ENCODE peak calls at places on chromosomes 1 and 21, in six cellular contexts. P is ureter, C is naive B cell, B is EH, N is COLO829, X is left colon. O is an unnamed sample.

GRCh38 chr1:31396633-31397351 is 16.2 kb upstream of the SERINC2 start:
- DNase-seq in P (no peak), C (no peak), B (peak; percentile 98), N (no peak), X (no peak), O (no peak)

GRCh38 chr1:42170779-42171621 is 6.5 kb upstream of the GUCA2A start:
- DNase-seq in P (no peak), C (no peak), B (no peak), N (no peak), X (no peak), O (no peak)

GRCh38 chr1:172352435-172352834 is 68.0 kb upstream of the C1orf105 start:
- DNase-seq in P (no peak), C (no peak), B (no peak), N (no peak), X (no peak), O (no peak)

GRCh38 chr1:21539933-21540332 is 30.7 kb downstream of the ALPL start:
- DNase-seq in P (no peak), C (no peak), B (peak; percentile 24), N (no peak), X (no peak), O (no peak)

GRCh38 chr1:229554886-229555621 is 3.5 kb downstream of the ABCB10 start:
- DNase-seq in P (no peak), C (no peak), B (peak; percentile 12), N (no peak), X (no peak), O (no peak)

GRCh38 chr1:25729774-25730173 is 70.2 kb upstream of the SELENON start:
- DNase-seq in P (no peak), C (no peak), B (no peak), N (no peak), X (no peak), O (no peak)

GRCh38 chr1:96964761-96965160 is 243.2 kb downstream of the PTBP2 start:
- DNase-seq in P (no peak), C (no peak), B (no peak), N (no peak), X (no peak), O (no peak)

GRCh38 chr1:201170533-201171062 is 16.3 kb upstream of the TMEM9 start:
- DNase-seq in P (peak; percentile 96), C (peak; percentile 58), B (peak; percentile 95), N (peak; percentile 95), X (peak; percentile 95), O (peak; percentile 58)

GRCh38 chr1:56137090-56137489 is 442.3 kb downstream of the PLPP3 start:
- DNase-seq in P (no peak), C (no peak), B (peak; percentile 21), N (no peak), X (no peak), O (no peak)

GRCh38 chr1:239989990-239990389 is 101.7 kb upstream of the FMN2 start:
- DNase-seq in P (no peak), C (no peak), B (no peak), N (no peak), X (no peak), O (no peak)

GRCh38 chr1:239804265-239804664 is 287.4 kb upstream of the FMN2 start:
- DNase-seq in P (no peak), C (no peak), B (no peak), N (no peak), X (no peak), O (no peak)

GRCh38 chr1:168893359-168893791 is 164.4 kb upstream of the DPT start:
- DNase-seq in P (peak; percentile 50), C (no peak), B (no peak), N (no peak), X (no peak), O (no peak)

GRCh38 chr1:243473281-243474210 is 217.7 kb downstream of the SDCCAG8 start:
- DNase-seq in P (no peak), C (no peak), B (peak; percentile 49), N (peak; percentile 25), X (no peak), O (no peak)

GRCh38 chr1:12619396-12620141 is 1.6 kb upstream of the DHRS3 start:
- DNase-seq in P (peak; percentile 93), C (peak; percentile 63), B (peak; percentile 90), N (peak; percentile 86), X (peak; percentile 87), O (peak; percentile 58)

GRCh38 chr1:23673086-23673813 is 18.4 kb upstream of the RPL11 start:
- DNase-seq in P (no peak), C (no peak), B (peak; percentile 71), N (peak; percentile 47), X (peak; percentile 32), O (no peak)

GRCh38 chr1:18927082-18927653 is 24.8 kb upstream of the ALDH4A1 start:
- DNase-seq in P (no peak), C (no peak), B (no peak), N (no peak), X (no peak), O (no peak)

GRCh38 chr1:178644308-178645120 is 80.5 kb upstream of the RALGPS2 start:
- DNase-seq in P (peak; percentile 81), C (no peak), B (peak; percentile 54), N (peak; percentile 77), X (peak; percentile 60), O (no peak)

GRCh38 chr1:67723620-67724019 is 38.6 kb downstream of the GADD45A start:
- DNase-seq in P (no peak), C (no peak), B (peak; percentile 73), N (no peak), X (no peak), O (no peak)

GRCh38 chr1:110645962-110646735 is 28.6 kb downstream of the KCNA3 start:
- DNase-seq in P (no peak), C (no peak), B (peak; percentile 61), N (peak; percentile 39), X (no peak), O (no peak)

GRCh38 chr21:28752131-28752530 is 240.5 kb downstream of the LTN1 start:
- DNase-seq in P (no peak), C (no peak), B (peak; percentile 84), N (peak; percentile 36), X (no peak), O (no peak)

GRCh38 chr1:33410091-33410701 is 20.7 kb downstream of the PHC2 start:
- DNase-seq in P (no peak), C (no peak), B (peak; percentile 77), N (no peak), X (no peak), O (no peak)

GRCh38 chr21:46253610-46254124 is 25.1 kb upstream of the LSS start:
- DNase-seq in P (no peak), C (peak; percentile 36), B (peak; percentile 11), N (no peak), X (no peak), O (no peak)

GRCh38 chr1:236904874-236905741 is 99.1 kb downstream of the MT1HL1 start:
- DNase-seq in P (no peak), C (no peak), B (peak; percentile 83), N (peak; percentile 57), X (no peak), O (no peak)

GRCh38 chr1:66929289-66929688 is 4.5 kb downstream of the MIER1 start:
- DNase-seq in P (no peak), C (no peak), B (no peak), N (no peak), X (no peak), O (no peak)

GRCh38 chr1:155940531-155940992 is 876 bp upstream of the RXFP4 start:
- DNase-seq in P (no peak), C (no peak), B (peak; percentile 87), N (no peak), X (peak; percentile 46), O (no peak)

GRCh38 chr1:88684482-88685238 is 587 bp downstream of the PKN2 start:
- DNase-seq in P (peak; percentile 62), C (peak; percentile 57), B (peak; percentile 55), N (peak; percentile 31), X (peak; percentile 77), O (peak; percentile 44)

GRCh38 chr1:15507278-15507677 is 16.7 kb downstream of the CASP9 start:
- DNase-seq in P (no peak), C (no peak), B (no peak), N (no peak), X (no peak), O (no peak)

GRCh38 chr1:236759252-236759859 is 35.7 kb upstream of the MTR start:
- DNase-seq in P (no peak), C (peak; percentile 22), B (peak; percentile 49), N (peak; percentile 55), X (no peak), O (no peak)

O was measured in activated CD4-positive, CD25-positive, alpha-beta regulatory T cell.